ENCODE peak calls at places on chromosomes 16 and 17, in ten cellular contexts. L is psoas muscle, B is endothelial cell, U is activated B cell treated with CpG ODN at 0.5 μM for 24 hours, M is lung, R is nephron progenitor cell, X is uterus, Z is heart right ventricle, I is cardiac muscle cell, N is HCT116. A is an unnamed sample.

GRCh38 chr17:17506893-17507464 is 10.8 kb upstream of the RASD1 start:
- DNase-seq in B (no peak), L (peak; percentile 59), M (no peak), X (no peak), U (no peak), Z (peak; percentile 83), R (no peak), I (no peak), N (no peak), A (no peak)

GRCh38 chr16:66881014-66881417 is 701 bp downstream of the PDP2 start:
- DNase-seq in L (no peak), B (no peak), N (no peak), R (peak; percentile 29), Z (no peak), X (no peak), I (no peak), M (no peak), U (no peak), A (no peak)

GRCh38 chr16:57669476-57670162 is 1.5 kb downstream of the ADGRG3 start:
- DNase-seq in M (no peak), N (no peak), B (no peak), I (no peak), Z (no peak), X (no peak), L (no peak), R (no peak), U (no peak), A (peak; percentile 48)

GRCh38 chr16:67779256-67780014 is 26.9 kb downstream of the RANBP10 start:
- DNase-seq in U (no peak), N (no peak), B (no peak), M (no peak), I (no peak), L (no peak), Z (no peak), X (no peak), R (no peak), A (no peak)

GRCh38 chr16:70388281-70388680 is 41.6 kb downstream of the DDX19A start:
- DNase-seq in I (no peak), L (peak; percentile 43), B (no peak), N (no peak), Z (no peak), R (no peak), X (no peak), U (no peak), M (no peak), A (no peak)

GRCh38 chr16:4679854-4680636 is 13.3 kb upstream of the NUDT16L1 start:
- DNase-seq in I (no peak), M (peak; percentile 88), N (no peak), U (no peak), X (peak; percentile 91), L (peak; percentile 76), R (no peak), B (no peak), Z (peak; percentile 74), A (peak; percentile 81)

GRCh38 chr16:4688674-4689045 is 4.7 kb upstream of the NUDT16L1 start:
- DNase-seq in L (no peak), N (no peak), X (no peak), U (no peak), I (no peak), M (no peak), B (no peak), Z (no peak), R (no peak), A (no peak)

GRCh38 chr17:30379303-30380105 is 777 bp downstream of the CPD start:
- DNase-seq in B (peak; percentile 18), N (no peak), R (peak; percentile 37), U (peak; percentile 32), M (no peak), X (peak; percentile 25), I (no peak), L (peak; percentile 23), Z (peak; percentile 35), A (peak; percentile 70)

GRCh38 chr17:45223541-45224528 is 2.1 kb downstream of the FMNL1 start:
- DNase-seq in R (no peak), B (no peak), Z (no peak), M (no peak), X (no peak), I (no peak), L (no peak), N (no peak), U (no peak), A (no peak)

GRCh38 chr16:14562691-14563491 is 67.2 kb downstream of the PARN start:
- DNase-seq in N (no peak), R (no peak), B (no peak), I (peak; percentile 63), U (no peak), Z (no peak), L (peak; percentile 33), X (no peak), M (no peak), A (no peak)

GRCh38 chr16:83952587-83952939 is 477 bp upstream of the OSGIN1 start:
- DNase-seq in Z (no peak), U (no peak), X (no peak), B (no peak), M (peak; percentile 60), L (peak; percentile 67), N (peak; percentile 72), I (no peak), R (no peak), A (no peak)

GRCh38 chr16:83706394-83706793 is 101.4 kb upstream of the HSBP1 start:
- DNase-seq in L (no peak), U (no peak), N (no peak), X (no peak), Z (no peak), I (no peak), M (no peak), R (no peak), B (no peak), A (no peak)

GRCh38 chr17:40061532-40062038 is 1.2 kb upstream of the THRA start:
- DNase-seq in B (no peak), Z (no peak), R (no peak), N (no peak), X (no peak), M (no peak), U (no peak), L (no peak), I (no peak), A (no peak)

DNA sequence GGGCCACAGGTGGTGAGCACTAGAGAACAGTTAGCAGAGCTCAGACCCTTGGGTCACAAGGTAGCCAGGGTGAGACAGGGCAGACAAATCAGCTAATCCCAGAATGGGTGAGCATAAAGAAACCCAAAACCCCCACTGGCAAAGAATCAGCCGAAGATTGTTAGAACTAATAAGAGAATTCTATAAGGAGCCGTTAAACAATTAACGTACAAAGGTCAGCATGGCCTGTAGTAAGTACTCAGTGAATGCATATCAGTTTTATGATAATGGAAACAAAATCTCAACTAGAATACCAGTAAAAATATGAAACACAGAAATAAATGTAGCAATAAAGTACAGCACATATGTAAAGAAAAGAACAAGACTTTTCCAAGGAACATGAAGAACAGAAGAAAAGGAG is 168.6 kb downstream of the NTN1 start:
- DNase-seq in X (no peak), I (no peak), M (no peak), N (no peak), Z (no peak), U (no peak), L (no peak), B (no peak), R (no peak), A (no peak)
- TF ChIP-seq CTCF in X (no peak), I (no peak), M (no peak), N (no peak), Z (no peak), U (no peak), L (no peak), B (no peak), R (no peak), A (no peak)

GRCh38 chr17:69485126-69485724 is 70.7 kb downstream of the MAP2K6 start:
- DNase-seq in R (no peak), X (no peak), Z (no peak), I (peak; percentile 25), U (no peak), B (no peak), L (no peak), M (no peak), N (no peak), A (no peak)
- TF ChIP-seq CTCF in R (no peak), X (no peak), Z (no peak), I (no peak), U (no peak), B (no peak), L (no peak), M (no peak), N (no peak), A (no peak)

GRCh38 chr16:85573696-85574641 is 39.2 kb upstream of the GSE1 start:
- DNase-seq in L (peak; percentile 63), U (no peak), I (peak; percentile 90), Z (peak; percentile 82), B (no peak), X (peak; percentile 78), M (no peak), R (peak; percentile 38), N (no peak), A (no peak)
- TF ChIP-seq CTCF in L (no peak), U (no peak), I (peak; percentile 3), Z (no peak), B (no peak), X (no peak), M (no peak), R (no peak), N (no peak), A (no peak)

GRCh38 chr17:75288784-75289121 is 480 bp downstream of the SLC25A19 start:
- DNase-seq in L (peak; percentile 38), B (no peak), X (no peak), M (peak; percentile 61), U (no peak), I (no peak), R (no peak), N (no peak), Z (no peak), A (no peak)

GRCh38 chr17:75289832-75290337 is 652 bp upstream of the SLC25A19 start:
- DNase-seq in L (peak; percentile 44), U (peak; percentile 39), X (peak; percentile 47), R (no peak), M (no peak), I (peak; percentile 68), B (no peak), Z (peak; percentile 39), N (no peak), A (no peak)

GRCh38 chr17:75287221-75287620 is 2.0 kb downstream of the SLC25A19 start:
- DNase-seq in B (no peak), I (no peak), U (no peak), R (no peak), M (no peak), L (no peak), Z (no peak), N (no peak), X (no peak), A (no peak)

GRCh38 chr17:75288359-75288758 is 874 bp downstream of the SLC25A19 start:
- DNase-seq in N (no peak), R (no peak), X (no peak), I (no peak), L (no peak), M (no peak), U (no peak), Z (no peak), B (no peak), A (no peak)

DNA sequence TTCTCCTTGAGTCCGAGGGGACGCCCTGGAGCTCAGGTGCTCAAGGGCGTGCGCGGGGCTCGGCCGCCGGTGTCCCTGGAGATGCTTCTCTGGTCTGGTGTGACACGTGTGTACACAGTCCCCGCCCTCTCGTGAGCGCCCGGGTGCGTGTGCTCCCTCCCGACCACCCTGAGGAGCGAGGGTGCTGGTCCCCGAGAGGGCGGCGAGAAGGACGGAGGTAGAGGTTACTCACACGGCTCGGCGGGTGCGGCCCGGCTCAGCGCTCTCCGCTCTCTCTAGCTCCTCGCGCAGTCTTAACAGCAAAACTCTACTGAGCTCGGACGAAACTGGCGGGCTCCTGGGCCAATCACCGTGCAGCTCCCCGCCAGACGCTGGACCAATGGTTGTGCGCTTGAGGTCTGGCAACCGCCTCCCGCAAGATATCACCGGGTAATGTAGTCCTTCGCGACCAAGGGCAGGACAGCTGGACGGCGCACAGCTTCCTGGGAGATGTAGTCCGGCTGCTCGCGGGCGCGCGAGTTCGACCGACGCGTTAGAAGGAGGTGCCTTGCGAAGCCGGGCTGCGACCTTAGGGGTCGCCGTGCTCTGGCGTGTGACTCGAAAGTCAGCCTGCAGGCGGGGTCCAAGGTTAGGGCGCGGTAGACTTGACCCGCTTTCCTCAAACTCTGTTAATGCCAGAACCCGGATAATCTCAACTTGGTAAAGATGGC is at the start of gene SLC25A19:
- DNase-seq in Z (peak; percentile 98), X (peak; percentile 98), N (peak; percentile 99), L (peak; percentile 98), I (peak; percentile 99), R (peak; percentile 96), U (peak; percentile 86), M (peak; percentile 98), B (peak; percentile 94), A (peak; percentile 99)
- TF ChIP-seq CTCF in Z (no peak), X (peak; percentile 43), N (peak; percentile 24), L (peak; percentile 25), I (no peak), R (no peak), U (no peak), M (peak; percentile 0), B (peak; percentile 34), A (no peak)